ENCODE peak calls at places on chromosome 19, in four cellular contexts. P is heart right ventricle, Z is transverse colon, V is spleen. R is an unnamed sample.

GRCh38 chr19:51514866-51515481 is 13.4 kb upstream of the SIGLEC12 start:
- DNase-seq in P (no peak), Z (no peak), V (no peak), R (peak; percentile 70)

GRCh38 chr19:32789429-32789828 is 69.9 kb downstream of the TDRD12 start:
- DNase-seq in P (no peak), Z (no peak), V (no peak), R (no peak)

GRCh38 chr19:43479226-43479625 is 13.8 kb upstream of the LYPD3 start:
- DNase-seq in P (no peak), Z (no peak), V (no peak), R (no peak)

GRCh38 chr19:55472463-55472862 is 4.0 kb upstream of the ZNF628 start:
- DNase-seq in P (no peak), Z (no peak), V (no peak), R (no peak)

GRCh38 chr19:7533281-7533819 is 2.2 kb upstream of the PNPLA6 start:
- DNase-seq in P (peak; percentile 79), Z (peak; percentile 62), V (peak; percentile 84), R (no peak)

GRCh38 chr19:12867120-12868099 is 13.8 kb downstream of the DNASE2 start:
- DNase-seq in P (no peak), Z (peak; percentile 76), V (peak; percentile 89), R (no peak)

GRCh38 chr19:4962085-4962619 is 6.8 kb upstream of the KDM4B start:
- DNase-seq in P (no peak), Z (no peak), V (no peak), R (no peak)

GRCh38 chr19:6767357-6768235 is at the start of gene SH2D3A:
- DNase-seq in P (peak; percentile 41), Z (peak; percentile 98), V (peak; percentile 98), R (no peak)

GRCh38 chr19:55372316-55373081 is 2.2 kb upstream of the IL11 start:
- DNase-seq in P (no peak), Z (no peak), V (no peak), R (no peak)

GRCh38 chr19:34996978-34997640 is 3.0 kb upstream of the GRAMD1A start:
- DNase-seq in P (no peak), Z (no peak), V (peak; percentile 44), R (no peak)

GRCh38 chr19:40217027-40217810 is 965 bp downstream of the TTC9B start:
- DNase-seq in P (no peak), Z (peak; percentile 71), V (no peak), R (no peak)

GRCh38 chr19:38028913-38029565 is 122.0 kb downstream of the SIPA1L3 start:
- DNase-seq in P (no peak), Z (no peak), V (no peak), R (no peak)

GRCh38 chr19:38395381-38396127 is 7.1 kb downstream of the SPRED3 start:
- DNase-seq in P (no peak), Z (no peak), V (no peak), R (no peak)

GRCh38 chr19:991174-991931 is 7.2 kb downstream of the WDR18 start:
- DNase-seq in P (no peak), Z (peak; percentile 37), V (no peak), R (no peak)

GRCh38 chr19:11247391-11247790 is 8.0 kb downstream of the ANGPTL8 start:
- DNase-seq in P (peak; percentile 94), Z (no peak), V (no peak), R (no peak)

GRCh38 chr19:40627486-40628279 is 26.5 kb downstream of the LTBP4 start:
- DNase-seq in P (no peak), Z (no peak), V (no peak), R (no peak)

GRCh38 chr19:43290568-43291359 is 21.4 kb upstream of the PSG9 start:
- DNase-seq in P (no peak), Z (no peak), V (no peak), R (peak; percentile 50)

GRCh38 chr19:4069331-4069959 is 2.7 kb upstream of the ZBTB7A start:
- DNase-seq in P (no peak), Z (peak; percentile 62), V (peak; percentile 92), R (no peak)

GRCh38 chr19:4059931-4060620 is 6.6 kb downstream of the ZBTB7A start:
- DNase-seq in P (peak; percentile 74), Z (peak; percentile 90), V (peak; percentile 93), R (no peak)

GRCh38 chr19:3516675-3517207 is 10.6 kb downstream of the FZR1 start:
- DNase-seq in P (no peak), Z (peak; percentile 58), V (no peak), R (no peak)

GRCh38 chr19:20664917-20665781 is 3.8 kb upstream of the ZNF626 start:
- DNase-seq in P (peak; percentile 27), Z (no peak), V (no peak), R (no peak)

GRCh38 chr19:46955114-46955812 is 64.4 kb upstream of the NPAS1 start:
- DNase-seq in P (no peak), Z (no peak), V (no peak), R (no peak)

GRCh38 chr19:45125975-45126493 is 33.1 kb downstream of the PPP1R37 start:
- DNase-seq in P (peak; percentile 28), Z (peak; percentile 85), V (peak; percentile 83), R (no peak)

GRCh38 chr19:662962-663681 is at the start of gene RNF126:
- DNase-seq in P (peak; percentile 91), Z (peak; percentile 95), V (peak; percentile 97), R (peak; percentile 99)

GRCh38 chr19:33755314-33756020 is 41.2 kb upstream of the KCTD15 start:
- DNase-seq in P (no peak), Z (no peak), V (no peak), R (no peak)

GRCh38 chr19:20558571-20558970 is 7.0 kb downstream of the ZNF737 start:
- DNase-seq in P (no peak), Z (no peak), V (no peak), R (no peak)

GRCh38 chr19:47005873-47006272 is 13.8 kb upstream of the NPAS1 start:
- DNase-seq in P (no peak), Z (no peak), V (no peak), R (no peak)

GRCh38 chr19:39074942-39075341 is 9.2 kb upstream of the ACP7 start:
- DNase-seq in P (no peak), Z (no peak), V (no peak), R (no peak)

GRCh38 chr19:38047048-38047435 is 140.0 kb downstream of the SIPA1L3 start:
- DNase-seq in P (no peak), Z (no peak), V (no peak), R (no peak)

GRCh38 chr19:48796468-48797083 is 14.3 kb downstream of the BCAT2 start:
- DNase-seq in P (no peak), Z (no peak), V (no peak), R (no peak)

GRCh38 chr19:40084948-40085347 is 5.8 kb downstream of the ZNF780A start:
- DNase-seq in P (no peak), Z (no peak), V (no peak), R (no peak)

GRCh38 chr19:44111910-44112463 is 1.2 kb upstream of the ZNF225 start:
- DNase-seq in P (no peak), Z (no peak), V (no peak), R (no peak)

GRCh38 chr19:33171916-33172359 is 22.2 kb upstream of the LRP3 start:
- DNase-seq in P (no peak), Z (no peak), V (peak; percentile 12), R (no peak)

GRCh38 chr19:56668676-56669075 is 2.9 kb downstream of the ZNF835 start:
- DNase-seq in P (no peak), Z (no peak), V (no peak), R (no peak)

GRCh38 chr19:48194041-48194871 is 23.8 kb downstream of the ZSWIM9 start:
- DNase-seq in P (no peak), Z (no peak), V (no peak), R (no peak)

GRCh38 chr19:14059652-14060155 is 2.2 kb downstream of the PALM3 start:
- DNase-seq in P (no peak), Z (no peak), V (no peak), R (no peak)

GRCh38 chr19:14058182-14059092 is 3.4 kb downstream of the PALM3 start:
- DNase-seq in P (no peak), Z (no peak), V (no peak), R (no peak)

GRCh38 chr19:14056741-14057356 is 5.0 kb downstream of the PALM3 start:
- DNase-seq in P (no peak), Z (no peak), V (no peak), R (no peak)

GRCh38 chr19:14061081-14061749 is 661 bp downstream of the PALM3 start:
- DNase-seq in P (no peak), Z (no peak), V (no peak), R (no peak)

GRCh38 chr19:14059093-14059480 is 2.8 kb downstream of the PALM3 start:
- DNase-seq in P (no peak), Z (peak; percentile 28), V (no peak), R (no peak)
- TF ChIP-seq CTCF in P (peak; percentile 67), Z (peak; percentile 54), V (peak; percentile 56), R (peak; percentile 25)

DNA sequence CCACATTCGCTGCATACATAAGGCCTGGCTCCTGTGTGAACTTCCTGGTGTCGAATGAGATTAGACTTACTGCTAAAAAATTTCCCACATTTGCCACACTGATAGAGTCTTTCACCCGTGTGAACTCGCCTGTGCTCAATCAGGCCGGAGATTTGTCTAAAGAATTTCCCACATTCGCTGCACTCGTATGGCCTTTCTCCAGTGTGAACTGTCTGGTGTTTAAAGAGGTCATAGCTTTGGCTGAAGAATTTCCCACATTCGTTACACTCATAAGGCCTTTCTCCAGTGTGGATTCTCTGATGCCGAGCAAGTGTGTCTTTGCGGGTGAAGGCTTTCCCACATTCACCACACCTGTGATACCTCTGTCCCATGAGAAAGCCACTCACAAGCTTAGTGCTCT is 6.5 kb downstream of the ZNF671 start:
- DNase-seq in P (no peak), Z (no peak), V (no peak), R (no peak)
- H3K9me3 ChIP-seq in P (peaks cover 59% of the 10 kb centered on the region), Z (peaks cover 80% of the 10 kb centered on the region), V (peaks cover 58% of the 10 kb centered on the region), R (peaks cover 87% of the 10 kb centered on the region)

DNA sequence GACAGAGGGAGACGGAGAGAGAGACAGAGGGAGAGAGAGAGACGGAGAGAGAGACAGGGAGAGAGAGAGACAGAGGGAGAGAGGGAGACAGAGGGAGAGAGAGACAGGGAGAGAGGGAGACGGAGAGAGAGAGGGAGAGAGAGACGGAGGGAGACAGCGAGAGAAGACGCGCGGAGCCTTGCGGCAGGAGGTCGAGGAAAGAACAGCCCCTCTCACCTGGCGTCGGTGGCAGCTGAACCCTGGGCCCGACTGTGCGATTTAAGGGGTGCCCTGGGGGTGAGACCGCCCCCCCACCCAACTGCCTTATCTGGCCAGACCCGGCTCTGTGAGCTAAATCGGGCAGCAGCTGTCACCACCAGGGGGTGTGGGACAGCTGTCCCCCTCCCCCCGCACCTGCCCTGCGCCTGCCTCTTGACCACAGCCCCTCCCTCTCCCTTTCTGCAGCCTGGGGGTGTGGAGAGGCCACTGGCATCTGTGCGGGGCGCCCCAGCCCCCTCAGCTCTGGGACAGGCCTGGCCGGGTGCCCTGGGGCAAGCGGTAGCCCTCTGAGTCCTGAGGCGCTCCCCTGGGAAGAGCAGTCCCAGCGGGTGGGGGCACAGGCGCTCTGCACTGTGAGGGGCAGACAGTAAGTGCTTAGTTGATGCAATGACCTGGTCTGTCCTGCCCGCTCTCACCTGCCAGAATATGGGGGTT is 10.8 kb downstream of the JOSD2 start:
- DNase-seq in P (peak; percentile 81), Z (no peak), V (peak; percentile 70), R (no peak)
- TF ChIP-seq CTCF in P (no peak), Z (no peak), V (no peak), R (no peak)

GRCh38 chr19:36528921-36529518 is 949 bp upstream of the ZNF260 start:
- DNase-seq in P (no peak), Z (no peak), V (no peak), R (no peak)

GRCh38 chr19:36527873-36528193 is 238 bp downstream of the ZNF260 start:
- DNase-seq in P (no peak), Z (no peak), V (no peak), R (no peak)

GRCh38 chr19:36526581-36526980 is 1.5 kb downstream of the ZNF260 start:
- DNase-seq in P (no peak), Z (no peak), V (no peak), R (no peak)

GRCh38 chr19:36528194-36528920 is at the start of gene ZNF260:
- DNase-seq in P (peak; percentile 98), Z (peak; percentile 97), V (peak; percentile 97), R (peak; percentile 98)

GRCh38 chr19:36524617-36525016 is 3.5 kb downstream of the ZNF260 start:
- DNase-seq in P (no peak), Z (no peak), V (no peak), R (no peak)
- H3K9me3 ChIP-seq in P (peaks cover 32% of the 10 kb centered on the region), Z (peaks cover 63% of the 10 kb centered on the region), V (peaks cover 58% of the 10 kb centered on the region), R (peaks cover 38% of the 10 kb centered on the region)

R was measured in esophagus muscularis mucosa.